ENCODE peak calls at places on chromosomes 13 and 19, in eight cellular contexts. N, T, G, Q, J, Y, B and X are unnamed samples.

GRCh38 chr13:35512271-35512920 is 35.9 kb upstream of the MAB21L1 start:
- DNase-seq in N (peak), T (no peak), G (peak), Q (peak), J (no peak), Y (no peak), B (peak), X (no peak)

GRCh38 chr19:29966594-29967249 is 24.7 kb downstream of the URI1 start:
- DNase-seq in N (no peak), T (no peak), G (no peak), Q (no peak), J (no peak), Y (no peak), B (peak), X (no peak)

GRCh38 chr19:7471696-7472620 is 16.9 kb downstream of the PEX11G start:
- DNase-seq in N (no peak), T (no peak), G (no peak), Q (no peak), J (no peak), Y (no peak), B (peak), X (no peak)

GRCh38 chr13:30796833-30797601 is 61.7 kb downstream of the ALOX5AP start:
- DNase-seq in N (no peak), T (no peak), G (no peak), Q (no peak), J (no peak), Y (no peak), B (no peak), X (no peak)

GRCh38 chr13:85366759-85367417 is 432.3 kb downstream of the SLITRK6 start:
- DNase-seq in N (no peak), T (no peak), G (no peak), Q (peak), J (no peak), Y (no peak), B (no peak), X (no peak)

GRCh38 chr13:85501616-85502015 is 297.6 kb downstream of the SLITRK6 start:
- DNase-seq in N (no peak), T (no peak), G (no peak), Q (no peak), J (no peak), Y (no peak), B (no peak), X (no peak)

GRCh38 chr13:110150384-110151091 is 156.4 kb downstream of the COL4A1 start:
- DNase-seq in N (no peak), T (no peak), G (no peak), Q (no peak), J (no peak), Y (no peak), B (no peak), X (no peak)

GRCh38 chr19:43560687-43561086 is 14.6 kb downstream of the XRCC1 start:
- DNase-seq in N (no peak), T (no peak), G (no peak), Q (no peak), J (no peak), Y (no peak), B (peak), X (no peak)

GRCh38 chr19:48933382-48933932 is at the start of gene DHDH:
- DNase-seq in N (peak), T (peak), G (no peak), Q (no peak), J (no peak), Y (peak), B (peak), X (peak)

GRCh38 chr13:48492123-48493075 is 40.5 kb downstream of the RCBTB2 start:
- DNase-seq in N (no peak), T (peak), G (peak), Q (no peak), J (no peak), Y (no peak), B (peak), X (peak)

GRCh38 chr19:56071151-56071550 is 49.9 kb downstream of the ZNF787 start:
- DNase-seq in N (no peak), T (no peak), G (no peak), Q (no peak), J (no peak), Y (no peak), B (peak), X (no peak)

GRCh38 chr13:27370305-27370853 is 54.0 kb upstream of the GTF3A start:
- DNase-seq in N (no peak), T (no peak), G (no peak), Q (no peak), J (no peak), Y (no peak), B (no peak), X (no peak)

GRCh38 chr19:44748426-44749254 is at the start of gene BCL3:
- DNase-seq in N (peak), T (peak), G (peak), Q (no peak), J (no peak), Y (peak), B (no peak), X (peak)

GRCh38 chr19:13526552-13526951 is 20.3 kb upstream of the CACNA1A start:
- DNase-seq in N (no peak), T (no peak), G (no peak), Q (no peak), J (no peak), Y (no peak), B (peak), X (no peak)

GRCh38 chr19:1296078-1296477 is 10.4 kb downstream of the EFNA2 start:
- DNase-seq in N (no peak), T (no peak), G (no peak), Q (no peak), J (no peak), Y (no peak), B (no peak), X (no peak)

GRCh38 chr19:16067205-16067938 is 8.9 kb upstream of the TPM4 start:
- DNase-seq in N (peak), T (no peak), G (peak), Q (no peak), J (no peak), Y (peak), B (peak), X (no peak)

GRCh38 chr13:30364876-30365275 is 57.4 kb upstream of the UBE2L5 start:
- DNase-seq in N (no peak), T (no peak), G (no peak), Q (no peak), J (no peak), Y (no peak), B (no peak), X (no peak)

GRCh38 chr19:14425696-14426138 is 6.6 kb upstream of the DDX39A start:
- DNase-seq in N (no peak), T (no peak), G (no peak), Q (no peak), J (no peak), Y (no peak), B (no peak), X (no peak)

GRCh38 chr13:105598551-105598950 is 936.9 kb downstream of the EFNB2 start:
- DNase-seq in N (no peak), T (no peak), G (no peak), Q (no peak), J (no peak), Y (no peak), B (peak), X (no peak)

GRCh38 chr19:10712041-10712440 is 5.8 kb upstream of the DNM2 start:
- DNase-seq in N (no peak), T (no peak), G (no peak), Q (no peak), J (no peak), Y (no peak), B (no peak), X (no peak)

GRCh38 chr19:2350656-2351055 is 9.4 kb upstream of the TMPRSS9 start:
- DNase-seq in N (no peak), T (no peak), G (no peak), Q (no peak), J (no peak), Y (no peak), B (no peak), X (no peak)

GRCh38 chr19:55640043-55640576 is 692 bp upstream of the ZNF580 start:
- DNase-seq in N (no peak), T (peak), G (no peak), Q (peak), J (no peak), Y (no peak), B (no peak), X (peak)

GRCh38 chr13:71255633-71256032 is 611.4 kb downstream of the DACH1 start:
- DNase-seq in N (no peak), T (no peak), G (no peak), Q (no peak), J (no peak), Y (no peak), B (no peak), X (no peak)

GRCh38 chr19:7488736-7489353 is at the start of gene PEX11G:
- DNase-seq in N (peak), T (peak), G (peak), Q (peak), J (peak), Y (peak), B (peak), X (peak)

GRCh38 chr19:916645-917322 is 349 bp upstream of the KISS1R start:
- DNase-seq in N (no peak), T (no peak), G (no peak), Q (no peak), J (no peak), Y (no peak), B (no peak), X (no peak)

GRCh38 chr13:110105136-110105535 is 201.8 kb downstream of the COL4A1 start:
- DNase-seq in N (no peak), T (no peak), G (no peak), Q (no peak), J (no peak), Y (no peak), B (no peak), X (no peak)

GRCh38 chr13:74187564-74187963 is 53.4 kb upstream of the KLF12 start:
- DNase-seq in N (peak), T (no peak), G (no peak), Q (no peak), J (no peak), Y (no peak), B (no peak), X (no peak)

GRCh38 chr13:71789952-71790351 is 77.1 kb downstream of the DACH1 start:
- DNase-seq in N (no peak), T (no peak), G (no peak), Q (no peak), J (no peak), Y (no peak), B (no peak), X (no peak)

GRCh38 chr13:102917019-102917418 is 71.2 kb downstream of the ERCC5 start:
- DNase-seq in N (no peak), T (no peak), G (no peak), Q (no peak), J (no peak), Y (no peak), B (no peak), X (no peak)

GRCh38 chr13:94073006-94073744 is 406.3 kb downstream of the DCT start:
- DNase-seq in N (no peak), T (no peak), G (peak), Q (no peak), J (no peak), Y (no peak), B (no peak), X (no peak)

GRCh38 chr13:111046590-111047141 is 68.4 kb upstream of the ARHGEF7 start:
- DNase-seq in N (no peak), T (no peak), G (no peak), Q (no peak), J (no peak), Y (no peak), B (peak), X (peak)

GRCh38 chr13:61391426-61391825 is 24.2 kb downstream of the PCDH20 start:
- DNase-seq in N (no peak), T (no peak), G (no peak), Q (no peak), J (no peak), Y (no peak), B (no peak), X (no peak)

GRCh38 chr19:49436381-49437017 is 4.8 kb downstream of the SLC17A7 start:
- DNase-seq in N (peak), T (no peak), G (no peak), Q (no peak), J (no peak), Y (no peak), B (no peak), X (no peak)

GRCh38 chr13:102198418-102199322 is 203.2 kb downstream of the FGF14 start:
- DNase-seq in N (peak), T (no peak), G (no peak), Q (no peak), J (no peak), Y (no peak), B (no peak), X (no peak)

GRCh38 chr19:1255186-1256161 is 7.1 kb downstream of the MIDN start:
- DNase-seq in N (no peak), T (no peak), G (no peak), Q (no peak), J (no peak), Y (no peak), B (no peak), X (no peak)